ENCODE peak calls at places on chromosomes 4 and X, in six cellular contexts. F is C1 segment of cervical spinal cord, G is mesendoderm, C is iPS-NIHi11, B is IMR-90, W is choroid plexus epithelial cell. M is an unnamed sample.

GRCh38 chr4:38967260-38968095 is 64.7 kb downstream of the TMEM156 start:
- DNase-seq in C (no peak), B (peak; percentile 100), F (no peak), G (peak; percentile 76), W (peak; percentile 99), M (no peak)

GRCh38 chrX:16177260-16177659 is 10.0 kb downstream of the MAGEB17 start:
- DNase-seq in F (no peak), C (no peak), G (no peak), W (no peak), B (no peak), M (no peak)

GRCh38 chrX:107750263-107750662 is 25.3 kb downstream of the TSC22D3 start:
- DNase-seq in G (no peak), F (no peak), B (no peak), C (no peak), W (no peak), M (no peak)

GRCh38 chr4:93684571-93684970 is 144.0 kb upstream of the ATOH1 start:
- DNase-seq in G (peak; percentile 3), F (no peak), C (no peak), W (no peak), B (no peak), M (no peak)

GRCh38 chr4:128600996-128601857 is 208.3 kb upstream of the JADE1 start:
- DNase-seq in B (peak; percentile 97), G (peak; percentile 90), F (peak; percentile 15), C (peak; percentile 44), W (peak; percentile 100), M (no peak)

GRCh38 chr4:98786866-98787265 is 128.5 kb upstream of the TSPAN5 start:
- DNase-seq in G (no peak), W (peak; percentile 29), B (peak; percentile 9), C (no peak), F (no peak), M (no peak)

GRCh38 chrX:84187501-84188319 is at the start of gene RPS6KA6:
- DNase-seq in C (peak; percentile 25), B (peak; percentile 22), G (peak; percentile 57), W (peak; percentile 7), F (peak; percentile 50), M (no peak)

GRCh38 chrX:150692837-150693781 is at the start of gene MTMR1:
- DNase-seq in C (peak; percentile 64), W (no peak), F (peak; percentile 17), B (no peak), G (peak; percentile 17), M (peak; percentile 51)

GRCh38 chrX:50211510-50211909 is 6.9 kb downstream of the CCNB3 start:
- DNase-seq in W (peak; percentile 47), G (peak; percentile 70), C (peak; percentile 25), B (peak; percentile 4), F (no peak), M (no peak)

GRCh38 chr4:182644326-182645050 is 272.7 kb downstream of the DCTD start:
- DNase-seq in B (peak; percentile 80), C (no peak), W (peak; percentile 46), G (no peak), F (no peak), M (no peak)

GRCh38 chr4:80201326-80202151 is 4.2 kb downstream of the PRDM8 start:
- DNase-seq in C (no peak), G (peak; percentile 48), B (peak; percentile 89), F (no peak), W (peak; percentile 49), M (no peak)

GRCh38 chr4:51836531-51836930 is 6.4 kb upstream of the DCUN1D4 start:
- DNase-seq in G (peak; percentile 50), W (peak; percentile 37), B (no peak), C (no peak), F (no peak), M (no peak)

GRCh38 chrX:47321978-47322377 is 48.4 kb upstream of the ZNF157 start:
- DNase-seq in B (no peak), C (peak; percentile 45), F (no peak), G (peak; percentile 58), W (no peak), M (no peak)

GRCh38 chr4:76504613-76505465 is 69.8 kb downstream of the SHROOM3 start:
- DNase-seq in G (peak; percentile 62), B (peak; percentile 63), W (peak; percentile 78), C (peak; percentile 60), F (no peak), M (no peak)

GRCh38 chr4:6019316-6020263 is 1.4 kb upstream of the C4orf50 start:
- DNase-seq in G (peak; percentile 85), F (peak; percentile 50), B (peak; percentile 44), W (peak; percentile 52), C (peak; percentile 82), M (no peak)

GRCh38 chrX:104697264-104697663 is 131.3 kb downstream of the IL1RAPL2 start:
- DNase-seq in W (no peak), B (no peak), G (no peak), F (no peak), C (no peak), M (no peak)

GRCh38 chr4:73770917-73771316 is 30.5 kb downstream of the CXCL8 start:
- DNase-seq in C (no peak), B (no peak), W (no peak), F (no peak), G (no peak), M (peak; percentile 91)

GRCh38 chr4:78878031-78878430 is 61.2 kb downstream of the PAQR3 start:
- DNase-seq in C (no peak), W (no peak), F (no peak), B (no peak), G (no peak), M (no peak)

GRCh38 chr4:154660052-154660451 is 47.6 kb upstream of the FGG start:
- DNase-seq in C (no peak), F (no peak), G (no peak), B (no peak), W (peak; percentile 21), M (peak; percentile 69)

GRCh38 chrX:1316527-1316926 is 20.1 kb upstream of the IL3RA start:
- DNase-seq in C (no peak), W (no peak), B (no peak), F (no peak), G (no peak), M (peak; percentile 62)